ENCODE peak calls at places on chromosomes 13 and 19, in seven cellular contexts. Z, R, X, K, O, U and H are unnamed samples.
A peak's percentile ranks its signal among the peaks of the same experiment; 100 is the strongest.

GRCh38 chr13:75764251-75764650 is 128.1 kb downstream of the LMO7 start:
- DNase-seq in R (no peak), K (no peak), O (no peak), U (no peak), Z (no peak), X (no peak), H (no peak)

GRCh38 chr19:3053780-3054179 is 8.5 kb downstream of the TLE5 start:
- DNase-seq in X (no peak), Z (no peak), U (no peak), O (no peak), R (no peak), K (no peak), H (no peak)

GRCh38 chr13:111468037-111468959 is 147.9 kb downstream of the TEX29 start:
- DNase-seq in Z (no peak), O (no peak), K (no peak), U (no peak), R (no peak), X (no peak), H (no peak)

GRCh38 chr13:26132756-26133155 is 80.9 kb upstream of the SHISA2 start:
- DNase-seq in K (no peak), R (no peak), Z (no peak), U (no peak), X (no peak), O (no peak), H (peak; percentile 8)

GRCh38 chr19:872266-872951 is 12.9 kb downstream of the CFD start:
- DNase-seq in X (peak; percentile 81), R (peak; percentile 74), O (peak; percentile 52), U (no peak), Z (peak; percentile 89), K (peak; percentile 79), H (no peak)

GRCh38 chr13:24074687-24075086 is 85.8 kb upstream of the SPATA13 start:
- DNase-seq in K (no peak), X (no peak), R (peak; percentile 32), O (no peak), Z (no peak), U (no peak), H (peak; percentile 83)

GRCh38 chr13:102870677-102871415 is 25.0 kb downstream of the ERCC5 start:
- DNase-seq in U (peak; percentile 30), R (peak; percentile 62), K (no peak), Z (peak; percentile 45), X (peak; percentile 51), O (no peak), H (peak; percentile 72)

GRCh38 chr13:77861716-77862115 is 56.9 kb downstream of the EDNRB start:
- DNase-seq in R (no peak), X (no peak), U (no peak), Z (no peak), K (no peak), O (no peak), H (no peak)

GRCh38 chr13:31970237-31970930 is 61.2 kb upstream of the FRY start:
- DNase-seq in R (no peak), K (no peak), U (no peak), X (no peak), Z (no peak), O (no peak), H (no peak)

GRCh38 chr13:32187651-32188050 is 127.5 kb downstream of the ZAR1L start:
- DNase-seq in U (no peak), X (no peak), R (no peak), K (no peak), O (no peak), Z (no peak), H (no peak)

GRCh38 chr19:30408734-30409301 is 36.6 kb downstream of the ZNF536 start:
- DNase-seq in X (no peak), U (no peak), O (no peak), R (no peak), Z (no peak), K (no peak), H (no peak)

GRCh38 chr19:40598918-40599307 is 2.3 kb upstream of the LTBP4 start:
- DNase-seq in X (no peak), K (no peak), R (no peak), O (no peak), Z (no peak), U (no peak), H (no peak)